ENCODE peak calls at places on chromosomes 11 and 22, in eight cellular contexts. Y is A549, A is right lobe of liver, M is gastrocnemius medialis, J is prostate gland, W is ovary, V is tibial nerve, L is NB4. H is an unnamed sample.

GRCh38 chr11:109062445-109062844 is 359.5 kb upstream of the C11orf87 start:
- DNase-seq in V (no peak), W (no peak), M (no peak), J (no peak), Y (no peak), L (no peak), A (no peak), H (no peak)

GRCh38 chr11:93225642-93226041 is 27.9 kb upstream of the SLC36A4 start:
- DNase-seq in W (no peak), L (peak), A (no peak), J (no peak), V (no peak), Y (peak), M (no peak), H (no peak)

GRCh38 chr22:47750086-47750485 is 987.6 kb downstream of the TBC1D22A start:
- DNase-seq in L (no peak), A (no peak), W (no peak), J (no peak), M (no peak), V (no peak), Y (no peak), H (no peak)

GRCh38 chr11:92211576-92212167 is 12.9 kb upstream of the FAT3 start:
- DNase-seq in M (no peak), V (no peak), L (peak), W (no peak), A (peak), J (peak), Y (no peak), H (no peak)

GRCh38 chr11:107719557-107720304 is 7.9 kb upstream of the SLN start:
- DNase-seq in L (no peak), M (peak), Y (no peak), V (peak), A (no peak), W (no peak), J (no peak), H (no peak)

GRCh38 chr11:32331098-32331497 is 104.2 kb downstream of the WT1 start:
- DNase-seq in M (no peak), L (no peak), Y (no peak), W (peak), V (no peak), A (no peak), J (no peak), H (no peak)

GRCh38 chr11:13140028-13140870 is 131.1 kb downstream of the RASSF10 start:
- DNase-seq in A (peak), M (no peak), Y (peak), J (no peak), V (no peak), L (peak), W (no peak), H (no peak)

GRCh38 chr11:3357994-3358676 is 20.8 kb downstream of the ZNF195 start:
- DNase-seq in Y (no peak), M (no peak), W (no peak), A (no peak), V (no peak), J (no peak), L (no peak), H (no peak)

GRCh38 chr11:115921540-115921939 is 417.3 kb upstream of the CADM1 start:
- DNase-seq in M (no peak), A (no peak), J (no peak), Y (no peak), L (no peak), V (no peak), W (no peak), H (no peak)

GRCh38 chr11:26578998-26579635 is 7.1 kb upstream of the MUC15 start:
- DNase-seq in J (no peak), A (no peak), L (no peak), W (no peak), V (no peak), Y (no peak), M (no peak), H (no peak)

GRCh38 chr11:66047541-66048365 is 1.2 kb downstream of the GAL3ST3 start:
- DNase-seq in J (no peak), V (no peak), A (no peak), Y (no peak), M (no peak), W (no peak), L (no peak), H (no peak)
- H3K4me3 ChIP-seq in J (no peak), V (no peak), A (no peak), Y (no peak), M (no peak), W (no peak), L (no peak), H (no peak)

GRCh38 chr11:118251858-118252652 is at the start of gene MPZL3:
- DNase-seq in J (peak), M (peak), V (peak), L (peak), A (peak), Y (peak), W (peak), H (peak)
- TF ChIP-seq POLR2A in J (peak), M (no peak), V (no peak), L (no peak), A (peak), Y (peak), W (no peak), H (no peak)

DNA sequence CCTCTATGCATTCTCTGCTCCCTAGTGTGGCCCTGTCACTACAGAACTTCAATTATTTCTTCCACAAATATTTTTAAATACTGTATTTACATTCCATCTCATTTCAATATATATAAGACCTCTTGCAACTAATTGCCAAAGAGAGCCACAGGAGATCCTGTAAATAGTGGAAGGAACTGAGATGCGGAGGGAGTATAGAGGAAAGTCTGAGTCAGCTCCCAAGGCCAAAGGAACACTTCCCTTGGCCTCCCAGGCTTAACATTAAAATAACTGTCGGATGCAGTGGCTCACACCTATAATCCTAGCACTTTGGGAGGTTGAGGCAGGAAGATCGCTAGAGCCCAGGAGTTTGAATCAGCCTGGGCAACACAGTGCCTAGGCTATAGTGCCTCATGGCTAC is 31.2 kb downstream of the RBFOX2 start:
- DNase-seq in V (no peak), A (no peak), M (no peak), L (no peak), J (no peak), W (no peak), Y (no peak), H (no peak)
- H3K4me3 ChIP-seq in V (no peak), A (no peak), M (no peak), L (no peak), J (no peak), W (no peak), Y (no peak), H (no peak)

DNA sequence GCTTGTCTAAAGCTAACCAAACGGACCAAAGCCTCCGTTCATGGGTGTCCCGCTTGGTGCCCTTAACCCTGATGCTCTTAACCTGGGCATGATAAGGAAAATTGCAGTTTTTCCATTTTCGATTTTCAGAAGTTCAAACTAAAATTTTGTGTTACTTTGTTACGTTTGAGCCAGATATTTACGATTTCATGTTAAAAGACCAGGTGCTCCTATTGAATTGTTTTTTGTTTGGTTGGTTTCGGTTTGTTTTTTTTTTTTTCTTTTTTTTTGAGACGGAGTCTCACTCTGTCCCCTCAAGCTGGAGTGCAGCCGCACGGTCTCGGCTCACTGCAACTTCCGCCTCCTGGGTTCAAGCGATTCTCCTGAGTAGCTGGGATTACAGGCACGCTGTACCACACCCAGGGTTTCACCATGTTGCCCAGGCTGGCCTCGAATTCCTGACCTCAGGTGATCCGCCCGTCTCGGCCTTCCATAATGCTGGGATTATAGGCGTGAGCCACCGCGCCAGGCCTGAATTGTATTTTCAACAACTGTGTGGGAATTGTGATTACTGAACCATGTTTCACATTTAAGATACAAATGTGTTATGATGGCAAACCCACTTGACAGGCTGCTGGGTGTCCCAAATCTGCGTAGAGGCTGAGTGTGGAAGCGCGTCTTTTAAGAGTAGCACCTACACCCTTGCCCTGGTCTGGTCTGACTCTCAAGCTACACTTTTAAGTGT is 864 bp upstream of the USP28 start:
- DNase-seq in V (no peak), L (peak), W (peak), Y (no peak), J (no peak), M (no peak), A (no peak), H (no peak)
- TF ChIP-seq POLR2A in V (no peak), L (no peak), W (no peak), Y (no peak), J (no peak), M (no peak), A (no peak), H (no peak)

DNA sequence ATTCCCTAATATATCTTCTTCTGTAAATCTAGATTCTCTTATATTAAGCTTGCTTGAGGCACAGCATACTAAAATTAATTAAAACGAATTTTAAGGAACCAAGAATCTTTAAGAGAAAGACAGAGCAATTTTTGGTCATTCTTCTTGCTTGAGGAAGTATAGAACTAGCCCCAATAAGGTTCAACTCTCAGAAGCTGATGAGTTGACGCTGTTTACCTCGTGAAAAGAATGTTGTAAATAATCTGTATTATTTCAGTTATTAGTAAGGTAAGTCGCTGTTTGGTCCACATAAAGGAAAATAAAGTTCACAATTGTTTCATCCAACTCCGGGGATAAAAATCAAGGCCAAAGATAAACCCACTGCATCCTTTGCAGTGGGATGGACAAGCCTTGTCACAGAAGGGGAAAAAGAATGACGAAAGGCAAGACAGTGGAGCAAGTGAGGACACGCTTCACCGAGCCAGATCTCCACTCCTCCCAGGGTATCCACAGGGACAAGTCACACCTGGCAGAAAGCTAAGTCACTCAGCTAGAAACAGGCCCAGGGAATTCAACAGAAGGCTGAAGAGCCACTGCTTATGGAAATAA is 796 bp downstream of the POU2AF1 start:
- DNase-seq in M (no peak), W (no peak), V (no peak), Y (no peak), L (no peak), J (peak), A (no peak), H (no peak)
- H3K4me3 ChIP-seq in M (no peak), W (no peak), V (no peak), Y (no peak), L (no peak), J (no peak), A (no peak), H (no peak)

GRCh38 chr11:63813563-63814382 is 517 bp downstream of the SPINDOC start:
- DNase-seq in M (no peak), A (no peak), Y (peak), W (peak), J (peak), L (peak), V (peak), H (peak)
- TF ChIP-seq POLR2A in M (peak), A (no peak), Y (no peak), W (no peak), J (no peak), L (peak), V (no peak), H (no peak)

DNA sequence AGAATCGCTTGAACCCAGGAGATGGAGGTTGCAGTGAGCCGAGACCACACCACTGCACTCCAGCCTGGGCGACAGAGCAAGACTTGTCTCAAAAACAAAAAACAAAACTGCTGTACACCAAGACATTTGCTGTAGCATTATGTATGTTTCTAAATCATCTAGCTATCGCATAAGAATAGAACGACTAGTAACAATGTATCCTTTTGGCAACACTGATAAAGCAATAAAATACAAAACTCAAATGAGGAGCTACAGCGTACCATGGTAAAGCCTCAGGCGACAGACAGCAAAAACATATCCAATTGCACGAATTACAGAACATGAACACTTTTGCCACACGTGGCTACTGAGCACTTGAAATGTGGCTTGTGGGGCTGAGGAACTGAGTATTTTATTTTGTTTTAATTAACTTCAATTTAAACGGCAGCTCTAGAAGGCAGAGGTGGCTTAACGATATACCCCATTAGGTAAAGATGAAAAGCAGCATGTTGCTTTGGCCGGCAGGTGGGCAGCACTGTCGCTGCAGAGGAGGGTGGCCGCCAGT is 2.3 kb downstream of the TUBGCP6 start:
- DNase-seq in L (no peak), Y (no peak), A (no peak), M (no peak), V (no peak), W (no peak), J (no peak), H (no peak)
- H3K4me3 ChIP-seq in L (peak), Y (no peak), A (peak), M (peak), V (peak), W (peak), J (peak), H (peak)

GRCh38 chr11:62372871-62373270 is 35.6 kb downstream of the ASRGL1 start:
- DNase-seq in L (no peak), M (no peak), V (no peak), A (no peak), J (no peak), W (no peak), Y (no peak), H (no peak)

GRCh38 chr11:62374801-62375200 is 37.6 kb downstream of the ASRGL1 start:
- DNase-seq in W (no peak), M (no peak), J (no peak), L (no peak), A (no peak), Y (no peak), V (no peak), H (no peak)

GRCh38 chr11:62373464-62374110 is 36.3 kb downstream of the ASRGL1 start:
- DNase-seq in M (no peak), W (no peak), L (no peak), V (no peak), A (no peak), Y (no peak), J (no peak), H (no peak)

GRCh38 chr11:62370743-62371440 is 33.6 kb downstream of the ASRGL1 start:
- DNase-seq in J (no peak), M (no peak), L (no peak), W (no peak), Y (no peak), V (no peak), A (no peak), H (no peak)
- TF ChIP-seq POLR2A in J (no peak), M (no peak), L (no peak), W (no peak), Y (no peak), V (no peak), A (no peak), H (no peak)

DNA sequence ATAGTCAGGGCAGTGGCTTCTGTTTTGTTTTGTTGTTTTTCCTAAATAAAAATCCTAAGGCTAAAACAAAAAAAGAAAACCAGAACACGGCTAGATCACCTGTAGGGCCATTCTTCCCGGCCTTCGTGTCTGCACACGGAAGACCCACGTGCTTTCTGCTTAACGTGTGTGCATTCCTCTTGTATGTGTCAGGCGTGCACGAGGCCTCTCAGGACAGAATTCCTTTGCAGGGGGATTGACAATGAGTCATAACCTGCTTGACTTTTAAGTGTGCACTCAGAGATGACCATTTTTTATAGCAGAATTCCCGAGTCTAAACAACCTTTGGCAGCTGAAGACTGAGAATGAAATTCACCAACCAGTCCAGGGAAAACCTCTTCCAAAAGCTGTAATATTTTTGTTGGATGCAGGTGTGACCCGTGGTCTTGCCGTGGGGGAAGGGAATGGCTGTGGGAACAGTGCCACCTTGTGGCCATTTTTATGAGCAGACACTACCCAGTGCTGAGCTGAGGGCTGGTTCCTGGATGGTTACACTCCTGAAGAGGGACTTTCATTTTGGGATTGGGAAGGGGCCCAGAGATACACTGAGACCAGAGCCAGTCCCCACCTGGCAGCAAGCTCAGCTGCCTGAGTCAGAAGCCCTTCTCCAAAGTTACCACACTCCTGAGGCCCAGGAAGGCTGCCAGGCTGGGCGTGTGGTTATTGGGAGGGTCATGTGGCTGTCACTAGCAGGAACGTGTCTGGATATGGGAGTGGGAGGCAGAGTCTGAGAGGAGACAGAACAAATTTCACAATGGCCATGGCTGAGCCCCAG is 35.7 kb upstream of the DKK3 start:
- DNase-seq in Y (peak), W (peak), V (peak), A (peak), L (peak), J (peak), M (peak), H (peak)
- H3K4me3 ChIP-seq in Y (no peak), W (no peak), V (no peak), A (no peak), L (no peak), J (no peak), M (peak), H (peak)

GRCh38 chr11:126438691-126439090 is 83.2 kb downstream of the ST3GAL4 start:
- DNase-seq in W (no peak), V (no peak), A (no peak), M (no peak), J (no peak), Y (no peak), L (peak), H (no peak)

GRCh38 chr11:126436209-126436608 is 80.7 kb downstream of the ST3GAL4 start:
- DNase-seq in V (no peak), A (no peak), J (no peak), L (peak), W (no peak), M (no peak), Y (no peak), H (no peak)

GRCh38 chr11:126440276-126440675 is 84.8 kb downstream of the ST3GAL4 start:
- DNase-seq in Y (no peak), J (no peak), M (no peak), A (no peak), L (peak), W (no peak), V (no peak), H (no peak)

GRCh38 chr11:126437731-126438130 is 82.2 kb downstream of the ST3GAL4 start:
- DNase-seq in A (no peak), W (no peak), J (no peak), V (no peak), Y (no peak), M (no peak), L (no peak), H (no peak)

DNA sequence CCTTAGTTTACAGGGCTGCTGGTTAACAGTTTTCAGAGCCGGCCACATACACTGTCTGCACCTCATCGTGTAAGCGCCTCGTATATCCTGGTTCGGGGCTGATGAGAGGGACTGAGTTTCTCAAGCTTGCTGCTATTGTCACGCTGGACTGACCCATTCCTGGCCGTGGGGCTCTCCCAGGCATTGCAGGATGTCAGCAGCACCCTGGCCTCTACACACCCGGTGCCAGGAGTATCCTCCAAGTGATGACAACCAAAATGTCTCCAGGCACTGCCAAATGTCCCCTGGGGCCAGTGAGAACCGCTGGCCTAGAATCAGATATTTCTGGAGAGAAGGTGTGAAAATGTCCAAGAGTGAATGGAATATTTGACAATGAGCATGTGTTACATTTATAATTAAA is 82.8 kb downstream of the ST3GAL4 start:
- DNase-seq in W (no peak), M (no peak), J (no peak), V (no peak), A (no peak), L (peak), Y (no peak), H (no peak)
- TF ChIP-seq POLR2A in W (no peak), M (no peak), J (no peak), V (no peak), A (no peak), L (no peak), Y (no peak), H (no peak)